ENCODE peak calls at places on chromosomes 4 and X, in four cellular contexts. R, A, M and V are unnamed samples.

GRCh38 chr4:82780398-82781231 is 18.0 kb downstream of the SCD5 start:
- DNase-seq in R (peak; percentile 76), A (no peak), M (peak; percentile 92), V (peak; percentile 85)

GRCh38 chr4:96459105-96459504 is 619.2 kb downstream of the PDHA2 start:
- DNase-seq in R (no peak), A (no peak), M (no peak), V (no peak)

GRCh38 chrX:123988423-123989116 is 27.1 kb downstream of the STAG2 start:
- DNase-seq in R (no peak), A (no peak), M (no peak), V (no peak)

GRCh38 chr4:23956601-23957364 is 66.9 kb upstream of the PPARGC1A start:
- DNase-seq in R (no peak), A (no peak), M (no peak), V (no peak)

GRCh38 chr4:37825943-37826281 is 574 bp upstream of the PGM2 start:
- DNase-seq in R (peak; percentile 41), A (no peak), M (peak; percentile 70), V (no peak)

GRCh38 chrX:121479406-121479805 is 432.0 kb downstream of the GLUD2 start:
- DNase-seq in R (no peak), A (no peak), M (no peak), V (no peak)

GRCh38 chr4:121199742-121200561 is 35.8 kb upstream of the TNIP3 start:
- DNase-seq in R (no peak), A (no peak), M (no peak), V (no peak)

GRCh38 chr4:22514001-22514400 is 1.9 kb downstream of the ADGRA3 start:
- DNase-seq in R (no peak), A (no peak), M (no peak), V (no peak)

GRCh38 chr4:53055274-53055673 is 193.2 kb downstream of the RASL11B start:
- DNase-seq in R (no peak), A (peak; percentile 58), M (no peak), V (no peak)

GRCh38 chrX:104668550-104668949 is 102.6 kb downstream of the IL1RAPL2 start:
- DNase-seq in R (no peak), A (no peak), M (peak; percentile 53), V (no peak)

GRCh38 chr4:100417565-100417964 is 100.3 kb downstream of the EMCN start:
- DNase-seq in R (no peak), A (no peak), M (no peak), V (no peak)

GRCh38 chrX:72105436-72105835 is 26.3 kb downstream of the RTL5 start:
- DNase-seq in R (no peak), A (no peak), M (no peak), V (no peak)

GRCh38 chrX:150763810-150764209 is 70.6 kb downstream of the MTMR1 start:
- DNase-seq in R (no peak), A (no peak), M (no peak), V (no peak)

GRCh38 chr4:81896936-81897335 is 425.2 kb upstream of the RASGEF1B start:
- DNase-seq in R (no peak), A (no peak), M (no peak), V (peak; percentile 5)

GRCh38 chrX:259692-260355 is 21.4 kb upstream of the PLCXD1 start:
- DNase-seq in R (peak; percentile 26), A (no peak), M (no peak), V (no peak)

GRCh38 chrX:72392816-72393800 is 87.4 kb upstream of the CITED1 start:
- DNase-seq in R (no peak), A (no peak), M (no peak), V (no peak)

GRCh38 chr4:17613761-17614415 is 553 bp upstream of the MED28 start:
- DNase-seq in R (no peak), A (no peak), M (peak; percentile 43), V (no peak)

GRCh38 chr4:183161630-183162029 is 62.6 kb downstream of the WWC2 start:
- DNase-seq in R (no peak), A (no peak), M (no peak), V (no peak)

GRCh38 chr4:25075851-25076250 is 45.1 kb upstream of the LGI2 start:
- DNase-seq in R (no peak), A (no peak), M (no peak), V (no peak)

GRCh38 chr4:153603258-153603657 is 80.8 kb upstream of the TLR2 start:
- DNase-seq in R (no peak), A (no peak), M (no peak), V (no peak)

GRCh38 chr4:112523008-112523440 is 7.0 kb upstream of the NEUROG2 start:
- DNase-seq in R (no peak), A (no peak), M (peak; percentile 89), V (peak; percentile 69)

GRCh38 chr4:156948133-156948532 is 23.5 kb downstream of the PDGFC start:
- DNase-seq in R (no peak), A (no peak), M (no peak), V (no peak)

GRCh38 chrX:8731579-8732395 is at the start of gene ANOS1:
- DNase-seq in R (no peak), A (no peak), M (no peak), V (peak; percentile 45)

GRCh38 chr4:81631958-81632439 is 160.3 kb upstream of the RASGEF1B start:
- DNase-seq in R (no peak), A (no peak), M (no peak), V (no peak)

GRCh38 chr4:7924163-7924562 is 15.5 kb downstream of the AFAP1 start:
- DNase-seq in R (no peak), A (no peak), M (no peak), V (no peak)

GRCh38 chrX:154696328-154697045 is 43.1 kb upstream of the CTAG2 start:
- DNase-seq in R (no peak), A (no peak), M (no peak), V (no peak)

GRCh38 chrX:34884693-34885277 is 57.8 kb upstream of the FAM47B start:
- DNase-seq in R (no peak), A (no peak), M (no peak), V (no peak)

GRCh38 chr4:186104895-186105720 is 604 bp downstream of the FAM149A start:
- DNase-seq in R (peak; percentile 45), A (no peak), M (no peak), V (peak; percentile 40)

GRCh38 chr4:10075158-10075863 is 41.3 kb downstream of the WDR1 start:
- DNase-seq in R (peak; percentile 16), A (no peak), M (no peak), V (peak; percentile 8)

GRCh38 chr4:81826336-81826735 is 354.6 kb upstream of the RASGEF1B start:
- DNase-seq in R (no peak), A (no peak), M (no peak), V (no peak)

GRCh38 chr4:141340458-141340857 is 119.8 kb downstream of the ZNF330 start:
- DNase-seq in R (no peak), A (no peak), M (no peak), V (no peak)

GRCh38 chr4:14862881-14863280 is 139.4 kb upstream of the CPEB2 start:
- DNase-seq in R (peak; percentile 36), A (no peak), M (no peak), V (no peak)

GRCh38 chr4:120874792-120875774 is 47.4 kb downstream of the PRDM5 start:
- DNase-seq in R (no peak), A (no peak), M (no peak), V (no peak)

GRCh38 chr4:30461218-30461617 is 259.0 kb upstream of the PCDH7 start:
- DNase-seq in R (no peak), A (no peak), M (no peak), V (no peak)

GRCh38 chr4:140266958-140267568 is 106.4 kb upstream of the SCOC start:
- DNase-seq in R (no peak), A (no peak), M (no peak), V (no peak)

GRCh38 chr4:181137351-181137750 is 1105.9 kb upstream of the TENM3 start:
- DNase-seq in R (no peak), A (no peak), M (no peak), V (no peak)

GRCh38 chr4:139312552-139313332 is 10.5 kb upstream of the NDUFC1 start:
- DNase-seq in R (no peak), A (no peak), M (no peak), V (no peak)

GRCh38 chrX:9997524-9997923 is 30.4 kb downstream of the CLDN34 start:
- DNase-seq in R (no peak), A (no peak), M (no peak), V (no peak)